ENCODE peak calls at places on chromosomes 12 and 14, in seven cellular contexts. K is stomach, V is prostate gland, S is Panc1, X is transverse colon, H is sigmoid colon, Z is HL-60. L is an unnamed sample.

GRCh38 chr14:84927096-84927910 is 602.6 kb upstream of the FLRT2 start:
- DNase-seq in S (no peak), X (no peak), V (no peak), K (no peak), H (no peak), Z (no peak), L (no peak)

GRCh38 chr12:48958049-48958388 is 732 bp upstream of the ARF3 start:
- DNase-seq in K (no peak), X (no peak), S (no peak), H (no peak), Z (no peak), V (no peak), L (no peak)

GRCh38 chr12:124490584-124491305 is 76.7 kb downstream of the NCOR2 start:
- DNase-seq in Z (no peak), X (peak), S (no peak), V (no peak), H (peak), K (peak), L (no peak)

GRCh38 chr12:105740337-105740736 is 398.4 kb downstream of the NUAK1 start:
- DNase-seq in Z (no peak), K (no peak), V (no peak), H (no peak), X (no peak), S (no peak), L (peak)

GRCh38 chr12:58202933-58203713 is 261.8 kb downstream of the ATP23 start:
- DNase-seq in K (no peak), X (no peak), V (peak), Z (no peak), S (no peak), H (no peak), L (no peak)

GRCh38 chr12:77325505-77325904 is 260.1 kb upstream of the E2F7 start:
- DNase-seq in X (no peak), V (no peak), H (no peak), Z (no peak), K (no peak), S (no peak), L (no peak)

GRCh38 chr14:61675291-61675690 is 20.0 kb upstream of the HIF1A start:
- DNase-seq in S (no peak), H (no peak), V (no peak), K (no peak), X (no peak), Z (no peak), L (no peak)

GRCh38 chr14:77000340-77001235 is 27.9 kb downstream of the IRF2BPL start:
- DNase-seq in X (no peak), K (peak), V (peak), S (no peak), Z (peak), H (peak), L (no peak)

GRCh38 chr12:82650627-82651337 is 35.9 kb upstream of the TMTC2 start:
- DNase-seq in V (no peak), X (peak), S (peak), H (no peak), Z (no peak), K (peak), L (no peak)

GRCh38 chr12:13102481-13103195 is 829 bp downstream of the GSG1 start:
- DNase-seq in K (no peak), X (no peak), V (no peak), Z (no peak), H (no peak), S (no peak), L (peak)

GRCh38 chr12:109600481-109600880 is 26.9 kb downstream of the MVK start:
- DNase-seq in H (no peak), Z (no peak), X (no peak), K (no peak), V (no peak), S (no peak), L (no peak)

GRCh38 chr14:76644875-76645518 is 116.3 kb upstream of the VASH1 start:
- DNase-seq in S (no peak), Z (peak), X (no peak), H (peak), V (peak), K (no peak), L (no peak)

GRCh38 chr12:95976416-95976832 is 19.7 kb downstream of the HAL start:
- DNase-seq in V (no peak), S (no peak), Z (no peak), K (no peak), H (no peak), X (no peak), L (no peak)

GRCh38 chr14:77498984-77499527 is 440 bp upstream of the ISM2 start:
- DNase-seq in K (peak), X (no peak), Z (no peak), H (peak), S (no peak), V (no peak), L (no peak)

GRCh38 chr12:11836282-11836963 is 186.9 kb downstream of the ETV6 start:
- DNase-seq in K (peak), S (no peak), X (peak), V (no peak), H (no peak), Z (peak), L (no peak)

GRCh38 chr14:104281768-104282301 is 143.4 kb downstream of the KIF26A start:
- DNase-seq in S (no peak), X (peak), H (no peak), V (no peak), Z (no peak), K (peak), L (no peak)

GRCh38 chr14:26021759-26022158 is 576.1 kb downstream of the NOVA1 start:
- DNase-seq in X (no peak), S (no peak), Z (no peak), H (no peak), K (no peak), V (no peak), L (no peak)

GRCh38 chr12:8771072-8771471 is 51.3 kb upstream of the A2ML1 start:
- DNase-seq in V (no peak), S (no peak), K (no peak), X (no peak), H (no peak), Z (no peak), L (no peak)

GRCh38 chr12:95922231-95922630 is 20.2 kb downstream of the CCDC38 start:
- DNase-seq in H (no peak), S (no peak), Z (no peak), X (no peak), V (no peak), K (no peak), L (no peak)

GRCh38 chr12:9868951-9869306 is 225 bp downstream of the CLEC2B start:
- DNase-seq in K (no peak), H (no peak), V (no peak), X (no peak), S (no peak), Z (no peak), L (no peak)

GRCh38 chr12:2999265-2999841 is 40.2 kb downstream of the TEAD4 start:
- DNase-seq in K (no peak), Z (no peak), S (no peak), H (no peak), X (no peak), V (no peak), L (no peak)

GRCh38 chr14:104794641-104795467 is 694 bp downstream of the AKT1 start:
- DNase-seq in K (peak), S (no peak), X (peak), H (no peak), V (no peak), Z (no peak), L (no peak)

GRCh38 chr12:75783093-75783877 is 248.3 kb downstream of the PHLDA1 start:
- DNase-seq in K (no peak), H (no peak), X (no peak), V (no peak), Z (no peak), S (no peak), L (no peak)

DNA sequence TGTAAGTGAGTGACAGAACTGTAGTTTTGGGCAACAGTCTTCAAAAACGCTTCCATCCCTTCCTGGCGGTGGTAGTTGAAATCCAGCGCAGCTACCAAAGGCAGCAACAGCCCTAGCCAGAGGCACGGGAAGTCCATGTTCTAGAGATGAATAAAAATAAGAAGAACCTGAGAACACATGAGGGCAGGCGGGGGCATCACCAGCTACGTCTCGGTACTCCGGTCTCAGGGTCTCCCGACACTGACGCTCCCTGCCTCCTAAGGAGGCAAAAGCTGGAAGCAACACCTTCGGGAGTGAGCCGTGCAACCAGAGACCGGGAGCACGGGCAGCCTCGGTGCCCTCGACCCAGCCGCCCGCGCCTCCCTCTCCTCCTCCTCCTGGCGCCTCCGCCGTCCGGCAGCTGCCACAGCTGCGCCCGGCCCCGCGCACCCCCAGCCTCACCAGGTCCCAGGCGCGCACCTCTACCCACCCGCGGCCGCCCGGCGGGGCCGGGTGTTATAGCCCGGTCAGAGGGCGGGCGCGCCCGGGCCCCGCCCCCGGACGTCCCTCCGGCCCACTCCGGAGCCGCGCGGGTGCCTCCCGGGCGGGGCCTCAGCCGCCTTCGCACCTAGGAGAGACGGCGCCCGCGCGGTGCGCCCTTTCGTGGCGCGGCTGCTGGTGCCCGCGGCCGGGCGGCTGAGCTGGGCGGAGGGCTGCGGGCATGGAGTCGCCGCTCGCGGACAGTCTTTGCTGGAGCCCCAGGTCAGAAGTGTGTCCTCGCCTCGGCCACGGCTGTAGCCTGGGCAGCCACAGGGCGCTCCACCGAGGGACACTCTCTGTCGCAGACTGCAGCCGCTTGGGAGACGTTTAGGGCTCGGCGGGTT is at the start of gene CPM:
- DNase-seq in Z (peak), S (no peak), K (peak), H (peak), X (peak), V (peak), L (no peak)
- TF ChIP-seq POLR2AphosphoS5 in Z (no peak), S (peak), K (peak), H (peak), X (peak), V (no peak), L (peak)

DNA sequence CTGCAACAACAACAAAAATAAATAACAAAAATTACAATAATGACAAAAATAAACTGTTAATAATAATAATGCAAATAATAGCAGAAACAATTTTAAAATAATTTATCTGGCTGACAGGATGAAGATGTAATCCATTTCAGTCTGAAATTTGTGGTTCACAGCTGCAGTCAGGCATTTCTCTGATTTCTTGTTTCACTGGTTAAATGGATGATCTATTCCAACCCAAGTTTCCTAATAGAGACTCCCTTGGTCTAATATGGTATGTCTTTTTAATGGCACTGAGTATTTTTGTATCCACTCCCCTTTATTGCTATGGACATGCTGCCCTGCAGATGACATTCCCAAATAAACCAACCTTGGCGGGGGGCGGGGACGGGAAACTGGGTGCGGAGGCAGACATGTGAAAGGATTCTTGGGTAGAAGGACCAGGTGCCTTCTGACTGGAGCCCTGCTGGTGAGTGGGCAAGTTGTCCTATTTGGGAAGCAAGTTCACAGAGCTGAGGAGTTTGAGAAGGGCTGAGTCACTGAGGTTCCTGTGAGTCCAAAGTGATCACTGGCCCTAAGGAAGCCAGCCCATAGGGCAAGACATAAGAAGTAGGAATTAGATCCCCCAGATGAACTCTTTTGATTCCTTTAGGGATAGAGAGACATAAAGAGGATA is 14.4 kb downstream of the FOXG1 start:
- DNase-seq in X (no peak), Z (no peak), H (no peak), S (no peak), V (no peak), K (no peak), L (no peak)
- TF ChIP-seq POLR2AphosphoS5 in X (no peak), Z (no peak), H (no peak), S (no peak), V (no peak), K (no peak), L (no peak)

DNA sequence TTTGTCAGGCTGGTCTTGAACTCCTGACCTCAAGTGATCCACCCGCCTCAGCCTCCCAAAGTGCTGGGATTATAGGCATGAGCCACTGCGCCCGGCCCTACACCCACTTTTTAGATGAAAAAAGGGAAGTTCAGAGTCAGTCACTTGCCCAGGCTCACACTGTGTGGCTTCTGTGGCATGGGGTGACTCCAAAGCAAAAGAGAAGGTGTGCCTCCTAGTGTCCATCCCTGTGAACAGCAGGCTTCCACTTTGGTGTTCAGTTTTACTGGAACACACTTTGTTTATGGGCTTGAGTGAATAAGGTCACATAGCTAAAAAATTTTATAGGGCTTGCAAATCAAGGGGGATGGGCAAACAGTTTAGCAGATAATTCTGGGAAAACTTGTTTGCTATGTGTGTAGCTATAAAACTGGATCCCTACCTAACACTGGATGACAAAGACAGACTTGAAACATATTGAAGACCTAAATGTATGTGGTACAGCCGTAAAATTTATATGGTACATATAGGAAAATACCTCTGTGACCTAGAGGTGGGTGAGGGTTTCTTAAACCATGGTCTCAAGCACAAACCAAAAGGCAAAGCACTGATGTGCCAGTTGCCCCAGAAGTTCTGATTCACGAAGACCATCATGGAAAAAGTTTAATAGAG is 54.9 kb downstream of the EID3 start:
- DNase-seq in H (peak), X (peak), S (peak), Z (peak), K (peak), V (peak), L (peak)
- TF ChIP-seq POLR2AphosphoS5 in H (peak), X (no peak), S (no peak), Z (no peak), K (peak), V (peak), L (peak)

GRCh38 chr14:74906923-74907620 is 16.0 kb downstream of the RPS6KL1 start:
- DNase-seq in K (no peak), V (no peak), Z (no peak), S (no peak), H (no peak), X (peak), L (no peak)
- TF ChIP-seq POLR2AphosphoS5 in K (no peak), V (no peak), Z (no peak), S (no peak), H (no peak), X (no peak), L (no peak)

GRCh38 chr12:15651381-15651780 is 137.8 kb downstream of the EPS8 start:
- DNase-seq in Z (no peak), H (no peak), X (no peak), S (no peak), K (no peak), V (no peak), L (no peak)
- TF ChIP-seq POLR2AphosphoS5 in Z (no peak), H (no peak), X (no peak), S (no peak), K (no peak), V (no peak), L (no peak)

DNA sequence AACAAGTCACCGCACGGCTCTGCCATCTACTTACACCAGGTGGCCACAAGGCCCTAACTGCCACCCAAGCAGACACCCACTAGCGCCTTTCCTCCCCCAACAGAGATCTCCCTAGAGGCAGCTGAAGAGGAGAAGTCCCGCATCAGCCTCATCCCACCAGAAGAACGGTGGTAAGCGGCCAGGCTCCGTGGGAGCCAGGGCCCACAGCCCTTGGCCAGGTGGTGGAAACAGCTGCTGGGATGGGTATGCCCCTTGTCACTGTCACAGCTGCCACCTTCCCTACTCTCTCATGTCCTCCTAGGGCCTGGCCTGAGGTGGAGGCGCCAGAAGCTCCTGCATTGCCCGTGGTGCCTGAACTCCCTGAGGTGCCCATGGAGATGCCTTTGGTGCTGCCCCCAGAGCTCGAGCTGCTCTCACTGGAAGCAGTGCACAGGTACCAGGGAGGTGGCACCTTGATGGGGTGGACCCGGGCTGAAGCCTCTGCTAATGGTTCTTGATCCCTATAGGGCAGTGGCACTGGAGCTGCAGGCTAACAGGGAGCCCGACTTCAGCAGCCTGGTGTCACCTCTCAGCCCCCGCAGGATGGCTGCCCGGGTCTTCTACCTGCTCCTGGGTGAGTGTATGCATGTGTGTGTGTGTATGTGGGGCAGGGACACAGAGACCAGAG is 7.5 kb downstream of the REC8 start:
- DNase-seq in H (no peak), Z (no peak), X (no peak), K (no peak), S (no peak), V (no peak), L (no peak)
- TF ChIP-seq POLR2AphosphoS5 in H (no peak), Z (no peak), X (no peak), K (no peak), S (no peak), V (no peak), L (no peak)